ENCODE peak calls at places on chromosomes 13 and 19, in nine cellular contexts. X, Y, H, B, M, Q, V, O and I are unnamed samples. For H3K9me3, the result is how much of the 10 kb centered on the place peaks cover.

GRCh38 chr13:64553411-64554129 is 2676.6 kb downstream of the PCDH9 start:
- DNase-seq in X (no peak), Y (no peak), H (no peak), B (no peak), M (no peak), Q (no peak), V (no peak), O (no peak), I (no peak)

GRCh38 chr19:53102701-53103140 is 501 bp downstream of the ZNF160 start:
- DNase-seq in X (no peak), Y (peak), H (peak), B (peak), M (no peak), Q (no peak), V (peak), O (peak), I (no peak)

GRCh38 chr19:29679598-29680210 is 14.4 kb downstream of the PLEKHF1 start:
- DNase-seq in X (no peak), Y (no peak), H (no peak), B (no peak), M (no peak), Q (no peak), V (peak), O (no peak), I (no peak)

GRCh38 chr13:98143601-98144500 is 957 bp downstream of the FARP1 start:
- DNase-seq in X (no peak), Y (no peak), H (peak), B (peak), M (no peak), Q (no peak), V (no peak), O (no peak), I (no peak)

GRCh38 chr13:40191186-40191980 is 475.1 kb downstream of the FOXO1 start:
- DNase-seq in X (no peak), Y (no peak), H (no peak), B (no peak), M (no peak), Q (no peak), V (no peak), O (no peak), I (no peak)

GRCh38 chr13:91078093-91078679 is 269.3 kb upstream of the MIR17HG start:
- DNase-seq in X (no peak), Y (no peak), H (no peak), B (no peak), M (no peak), Q (no peak), V (no peak), O (peak), I (no peak)

GRCh38 chr19:1076951-1077350 is 10.0 kb downstream of the ARHGAP45 start:
- DNase-seq in X (no peak), Y (peak), H (no peak), B (peak), M (no peak), Q (no peak), V (peak), O (peak), I (no peak)

GRCh38 chr19:33214621-33215020 is 11.0 kb downstream of the SLC7A10 start:
- DNase-seq in X (no peak), Y (no peak), H (no peak), B (no peak), M (no peak), Q (no peak), V (no peak), O (peak), I (no peak)

GRCh38 chr13:27712421-27712820 is 79.9 kb upstream of the GSX1 start:
- DNase-seq in X (no peak), Y (no peak), H (no peak), B (peak), M (peak), Q (no peak), V (no peak), O (peak), I (no peak)

GRCh38 chr13:90926459-90926858 is 421.0 kb upstream of the MIR17HG start:
- DNase-seq in X (no peak), Y (no peak), H (no peak), B (no peak), M (no peak), Q (no peak), V (no peak), O (no peak), I (no peak)

GRCh38 chr13:109729031-109729870 is 57.1 kb downstream of the IRS2 start:
- DNase-seq in X (no peak), Y (no peak), H (no peak), B (no peak), M (no peak), Q (peak), V (no peak), O (no peak), I (no peak)

GRCh38 chr13:41960195-41960699 is 662 bp downstream of the VWA8 start:
- DNase-seq in X (no peak), Y (no peak), H (no peak), B (peak), M (no peak), Q (no peak), V (no peak), O (peak), I (no peak)

GRCh38 chr13:28440774-28441532 is 54.0 kb downstream of the FLT1 start:
- DNase-seq in X (no peak), Y (no peak), H (no peak), B (no peak), M (no peak), Q (no peak), V (no peak), O (no peak), I (no peak)

GRCh38 chr13:26541041-26541440 is 16.4 kb upstream of the WASF3 start:
- DNase-seq in X (no peak), Y (no peak), H (no peak), B (no peak), M (no peak), Q (no peak), V (no peak), O (no peak), I (no peak)

GRCh38 chr19:7637374-7638256 is 705 bp downstream of the STXBP2 start:
- DNase-seq in X (no peak), Y (peak), H (no peak), B (peak), M (no peak), Q (no peak), V (peak), O (peak), I (no peak)

GRCh38 chr19:49666120-49666444 is 349 bp downstream of the BCL2L12 start:
- DNase-seq in X (no peak), Y (no peak), H (no peak), B (no peak), M (no peak), Q (no peak), V (no peak), O (no peak), I (no peak)

GRCh38 chr19:2097330-2098327 is 914 bp downstream of the IZUMO4 start:
- DNase-seq in X (no peak), Y (peak), H (peak), B (peak), M (no peak), Q (no peak), V (peak), O (no peak), I (no peak)

GRCh38 chr13:36819811-36820140 is 754 bp downstream of the RFXAP start:
- DNase-seq in X (no peak), Y (no peak), H (no peak), B (no peak), M (no peak), Q (peak), V (no peak), O (peak), I (no peak)

GRCh38 chr19:3440082-3440481 is 40.2 kb downstream of the SMIM24 start:
- DNase-seq in X (no peak), Y (no peak), H (no peak), B (peak), M (peak), Q (no peak), V (peak), O (peak), I (no peak)

GRCh38 chr19:10260141-10260584 is 8.1 kb downstream of the MRPL4 start:
- DNase-seq in X (no peak), Y (no peak), H (no peak), B (no peak), M (no peak), Q (no peak), V (no peak), O (no peak), I (no peak)

GRCh38 chr19:3543150-3544053 is 4.4 kb downstream of the TEKTIP1 start:
- DNase-seq in X (no peak), Y (peak), H (no peak), B (no peak), M (no peak), Q (no peak), V (peak), O (no peak), I (no peak)

GRCh38 chr19:29806098-29806866 is 5.5 kb upstream of the CCNE1 start:
- DNase-seq in X (no peak), Y (peak), H (no peak), B (no peak), M (no peak), Q (no peak), V (peak), O (no peak), I (peak)

GRCh38 chr13:51935326-51936171 is 73.8 kb downstream of the CCDC70 start:
- DNase-seq in X (no peak), Y (no peak), H (no peak), B (peak), M (no peak), Q (peak), V (no peak), O (peak), I (no peak)

GRCh38 chr19:8310342-8311055 is 2.3 kb upstream of the CD320 start:
- DNase-seq in X (no peak), Y (peak), H (peak), B (peak), M (no peak), Q (no peak), V (peak), O (no peak), I (no peak)

GRCh38 chr13:69857188-69857821 is 250.3 kb upstream of the ATXN8OS start:
- DNase-seq in X (no peak), Y (no peak), H (no peak), B (no peak), M (no peak), Q (peak), V (no peak), O (peak), I (peak)

GRCh38 chr19:19643158-19644053 is at the start of gene GMIP:
- DNase-seq in X (no peak), Y (peak), H (peak), B (peak), M (peak), Q (peak), V (peak), O (peak), I (no peak)

GRCh38 chr19:33290082-33290815 is 12.1 kb downstream of the CEBPA start:
- DNase-seq in X (no peak), Y (peak), H (no peak), B (no peak), M (no peak), Q (no peak), V (peak), O (no peak), I (no peak)

GRCh38 chr19:19026299-19026971 is 6.9 kb downstream of the SUGP2 start:
- DNase-seq in X (no peak), Y (no peak), H (no peak), B (peak), M (peak), Q (no peak), V (no peak), O (no peak), I (no peak)

GRCh38 chr13:110517505-110518149 is 43.9 kb downstream of the RAB20 start:
- DNase-seq in X (no peak), Y (peak), H (no peak), B (no peak), M (no peak), Q (no peak), V (peak), O (peak), I (no peak)

GRCh38 chr13:111914241-111915103 is 152.5 kb upstream of the SOX1 start:
- DNase-seq in X (no peak), Y (no peak), H (no peak), B (no peak), M (no peak), Q (no peak), V (no peak), O (no peak), I (no peak)

GRCh38 chr13:76314495-76314894 is 571.7 kb downstream of the KCTD12 start:
- DNase-seq in X (no peak), Y (no peak), H (no peak), B (no peak), M (no peak), Q (no peak), V (no peak), O (no peak), I (no peak)

GRCh38 chr19:925087-925911 is 536 bp upstream of the ARID3A start:
- DNase-seq in X (no peak), Y (peak), H (peak), B (peak), M (peak), Q (peak), V (peak), O (peak), I (peak)

GRCh38 chr19:47275866-47276461 is 1.3 kb downstream of the INAFM1 start:
- DNase-seq in X (no peak), Y (peak), H (peak), B (no peak), M (peak), Q (no peak), V (peak), O (no peak), I (no peak)

GRCh38 chr19:45276284-45276687 is 25.2 kb downstream of the MARK4 start:
- DNase-seq in X (no peak), Y (no peak), H (no peak), B (no peak), M (no peak), Q (no peak), V (no peak), O (no peak), I (no peak)

GRCh38 chr13:102812616-102813287 is 13.8 kb downstream of the BIVM start:
- DNase-seq in X (no peak), Y (no peak), H (no peak), B (no peak), M (no peak), Q (no peak), V (no peak), O (no peak), I (no peak)

DNA sequence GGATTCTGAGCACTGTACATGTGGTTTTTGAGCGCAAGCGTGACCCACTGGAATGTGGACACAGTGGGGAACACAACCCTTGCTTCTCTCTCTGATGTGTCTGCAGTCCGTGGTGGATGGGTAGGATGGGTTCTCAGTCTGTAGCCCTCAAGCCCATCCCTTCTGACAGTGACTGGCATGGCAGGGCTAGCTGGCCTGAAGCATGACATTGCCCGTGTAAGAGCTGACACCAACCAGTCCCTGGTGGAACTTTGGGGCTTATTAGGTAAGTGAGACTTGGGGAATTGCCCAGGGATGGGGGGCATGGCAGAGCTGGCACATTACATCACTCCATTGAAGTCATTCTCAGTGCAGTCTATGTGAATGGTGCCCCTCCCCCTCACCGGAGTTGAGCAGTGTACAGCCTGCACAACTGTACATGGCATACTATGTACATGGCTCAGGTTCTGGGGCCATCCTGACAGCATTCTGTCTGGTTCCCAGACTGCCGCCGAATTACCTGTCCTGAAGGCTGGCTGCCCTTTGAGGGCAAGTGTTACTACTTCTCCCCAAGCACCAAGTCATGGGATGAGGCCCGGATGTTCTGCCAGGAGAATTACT is 16.8 kb downstream of the CLEC17A start:
- DNase-seq in X (no peak), Y (no peak), H (no peak), B (no peak), M (no peak), Q (no peak), V (no peak), O (no peak), I (no peak)
- H3K9me3 ChIP-seq in X (under half), Y (under half), H (under half), B (under half), M (under half), Q (under half), V (under half), O (under half), I (under half)

DNA sequence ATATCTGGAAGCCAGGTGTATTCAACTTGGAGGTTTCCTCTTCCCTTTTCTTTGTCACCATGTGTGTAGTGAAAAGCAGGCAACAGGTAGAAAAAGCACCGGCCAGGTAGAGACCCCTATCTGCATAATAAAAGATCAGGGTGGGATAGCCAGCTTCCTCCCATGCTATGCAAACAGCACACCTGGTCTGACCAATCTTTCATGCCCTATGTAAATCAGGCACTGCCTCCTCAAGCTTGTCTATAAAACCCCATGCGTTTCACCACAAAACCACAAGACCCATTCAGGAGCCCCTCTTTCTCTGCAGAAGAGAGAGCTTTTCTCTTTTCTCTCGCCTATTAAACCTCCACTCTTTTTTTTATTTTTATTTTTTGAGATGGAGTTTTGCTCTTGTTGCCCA is 22.8 kb downstream of the CYP4F2 start:
- DNase-seq in X (no peak), Y (no peak), H (no peak), B (no peak), M (no peak), Q (no peak), V (no peak), O (no peak), I (no peak)
- H3K4me3 ChIP-seq in X (no peak), Y (no peak), H (no peak), B (no peak), M (no peak), Q (no peak), V (no peak), O (no peak), I (no peak)

GRCh38 chr19:54696766-54697165 is 27.5 kb upstream of the KIR3DL3 start:
- DNase-seq in X (no peak), Y (no peak), H (no peak), B (no peak), M (no peak), Q (no peak), V (no peak), O (no peak), I (no peak)
- H3K9me3 ChIP-seq in X (under half), Y (under half), H (under half), B (under half), M (under half), Q (under half), V (under half), O (under half), I (under half)

GRCh38 chr19:5908773-5909442 is 4.2 kb downstream of the VMAC start:
- DNase-seq in X (no peak), Y (no peak), H (no peak), B (no peak), M (no peak), Q (no peak), V (no peak), O (no peak), I (no peak)
- H3K4me3 ChIP-seq in X (no peak), Y (no peak), H (no peak), B (no peak), M (no peak), Q (no peak), V (no peak), O (no peak), I (no peak)

DNA sequence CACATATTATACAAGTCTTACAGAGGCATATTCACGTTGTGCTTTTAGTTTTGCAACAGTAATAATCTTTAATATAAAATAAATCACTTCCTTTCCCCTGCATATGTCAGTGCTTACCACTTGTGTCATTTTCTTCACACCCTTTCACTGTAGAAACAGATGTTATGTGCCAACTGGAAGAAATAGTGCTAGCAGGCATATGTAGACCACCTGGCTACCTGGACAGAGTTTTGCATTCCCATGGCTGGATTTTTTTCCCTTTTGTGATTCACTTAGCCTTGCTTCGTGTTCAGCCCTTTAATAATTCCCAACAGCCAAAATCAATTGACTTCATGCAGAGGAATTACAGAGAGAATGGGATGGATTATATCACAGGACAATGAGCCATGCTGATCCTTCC is 399.1 kb upstream of the SPRY2 start:
- DNase-seq in X (no peak), Y (no peak), H (no peak), B (no peak), M (no peak), Q (no peak), V (no peak), O (no peak), I (no peak)
- H3K9me3 ChIP-seq in X (under half), Y (under half), H (under half), B (under half), M (under half), Q (under half), V (under half), O (under half), I (under half)